ENCODE peak calls at places on chromosomes 16 and 17, in five cellular contexts. L is effector memory CD4-positive, alpha-beta T cell; E is fibroblast of lung; C is upper lobe of right lung; N is neuronal stem cell. F is an unnamed sample.

GRCh38 chr17:45437461-45438283 is 5.0 kb upstream of the ARHGAP27 start:
- DNase-seq in L (no peak), E (no peak), C (no peak), N (no peak), F (no peak)

GRCh38 chr17:40099627-40100418 is 566 bp downstream of the NR1D1 start:
- DNase-seq in L (no peak), E (no peak), C (no peak), N (no peak), F (no peak)

GRCh38 chr16:22694887-22695382 is 119.0 kb upstream of the HS3ST2 start:
- DNase-seq in L (no peak), E (peak; percentile 70), C (no peak), N (no peak), F (peak; percentile 30)

GRCh38 chr17:64130559-64131001 is 636 bp upstream of the ERN1 start:
- DNase-seq in L (peak; percentile 64), E (peak; percentile 59), C (peak; percentile 72), N (no peak), F (peak; percentile 13)

GRCh38 chr16:11198817-11199216 is 57.2 kb downstream of the SOCS1 start:
- DNase-seq in L (no peak), E (no peak), C (no peak), N (no peak), F (no peak)

GRCh38 chr17:81405382-81406005 is 10.2 kb downstream of the BAHCC1 start:
- DNase-seq in L (no peak), E (peak; percentile 79), C (no peak), N (no peak), F (peak; percentile 73)

GRCh38 chr17:74763565-74764387 is 12.4 kb downstream of the NAT9 start:
- DNase-seq in L (no peak), E (no peak), C (no peak), N (peak; percentile 84), F (no peak)

GRCh38 chr17:58272367-58273280 is 8.1 kb downstream of the MPO start:
- DNase-seq in L (no peak), E (no peak), C (no peak), N (no peak), F (no peak)

GRCh38 chr16:57134982-57135381 is 42.6 kb downstream of the CPNE2 start:
- DNase-seq in L (peak; percentile 12), E (no peak), C (no peak), N (no peak), F (no peak)

GRCh38 chr16:4245400-4245799 is 3.5 kb upstream of the SRL start:
- DNase-seq in L (no peak), E (peak; percentile 59), C (no peak), N (no peak), F (no peak)

GRCh38 chr17:5122586-5123342 is 6.9 kb downstream of the USP6 start:
- DNase-seq in L (no peak), E (peak; percentile 2), C (peak; percentile 68), N (peak; percentile 23), F (no peak)

GRCh38 chr17:56320443-56320842 is 167.2 kb downstream of the ANKFN1 start:
- DNase-seq in L (no peak), E (no peak), C (no peak), N (peak; percentile 58), F (no peak)

GRCh38 chr17:64147110-64148016 is 17.4 kb upstream of the ERN1 start:
- DNase-seq in L (no peak), E (peak; percentile 61), C (no peak), N (no peak), F (no peak)

GRCh38 chr16:12546918-12547607 is 256.6 kb downstream of the CPPED1 start:
- DNase-seq in L (no peak), E (no peak), C (no peak), N (no peak), F (no peak)

GRCh38 chr17:61247438-61247837 is 152.2 kb upstream of the TBX2 start:
- DNase-seq in L (no peak), E (peak; percentile 96), C (no peak), N (no peak), F (no peak)

GRCh38 chr17:8072727-8073461 is 14.6 kb downstream of the ALOX12B start:
- DNase-seq in L (no peak), E (no peak), C (no peak), N (no peak), F (no peak)

GRCh38 chr16:61435356-61435755 is 600.9 kb downstream of the CDH8 start:
- DNase-seq in L (no peak), E (no peak), C (no peak), N (no peak), F (no peak)

GRCh38 chr17:67765623-67766022 is 47.9 kb downstream of the NOL11 start:
- DNase-seq in L (no peak), E (no peak), C (no peak), N (no peak), F (no peak)

GRCh38 chr16:66133641-66134402 is 232.7 kb upstream of the CDH5 start:
- DNase-seq in L (no peak), E (peak; percentile 80), C (no peak), N (no peak), F (no peak)

GRCh38 chr17:7213895-7214299 is 5.7 kb downstream of the DLG4 start:
- DNase-seq in L (peak; percentile 71), E (peak; percentile 87), C (no peak), N (peak; percentile 100), F (peak; percentile 56)

GRCh38 chr16:48277158-48277557 is 29.8 kb upstream of the ABCC11 start:
- DNase-seq in L (no peak), E (no peak), C (no peak), N (no peak), F (no peak)

GRCh38 chr16:88453621-88454314 is 688 bp downstream of the ZFPM1 start:
- DNase-seq in L (peak; percentile 47), E (no peak), C (no peak), N (no peak), F (no peak)

GRCh38 chr17:17987901-17988300 is 15.2 kb downstream of the DRC3 start:
- DNase-seq in L (no peak), E (no peak), C (no peak), N (no peak), F (no peak)

GRCh38 chr17:40306395-40306794 is 2.6 kb upstream of the RARA start:
- DNase-seq in L (no peak), E (no peak), C (no peak), N (no peak), F (no peak)

GRCh38 chr16:19418200-19418599 is 517 bp downstream of the TMC5 start:
- DNase-seq in L (no peak), E (no peak), C (no peak), N (no peak), F (no peak)

GRCh38 chr16:30921748-30922419 is 1.5 kb upstream of the FBXL19 start:
- DNase-seq in L (peak; percentile 81), E (peak; percentile 89), C (peak; percentile 92), N (peak; percentile 94), F (peak; percentile 82)

GRCh38 chr16:53714080-53715050 is 10.4 kb downstream of the FTO start:
- DNase-seq in L (no peak), E (peak; percentile 28), C (no peak), N (no peak), F (no peak)

GRCh38 chr16:62408760-62409159 is 372.5 kb upstream of the CDH8 start:
- DNase-seq in L (no peak), E (no peak), C (no peak), N (peak; percentile 5), F (no peak)

GRCh38 chr16:11149011-11149616 is 106.9 kb downstream of the SOCS1 start:
- DNase-seq in L (no peak), E (no peak), C (no peak), N (no peak), F (no peak)

GRCh38 chr17:65051922-65052321 is 4.6 kb downstream of the GNA13 start:
- DNase-seq in L (no peak), E (no peak), C (no peak), N (no peak), F (no peak)

GRCh38 chr17:38868968-38869646 is 751 bp upstream of the LASP1 start:
- DNase-seq in L (peak; percentile 73), E (peak; percentile 91), C (peak; percentile 93), N (peak; percentile 95), F (peak; percentile 63)

GRCh38 chr17:49715221-49715620 is 7.5 kb upstream of the SLC35B1 start:
- DNase-seq in L (no peak), E (no peak), C (no peak), N (no peak), F (no peak)
- H3K4me3 ChIP-seq in L (peak overlapping the region; percentile 15), E (no peak overlapping the region), C (no peak overlapping the region), N (no peak overlapping the region), F (no peak overlapping the region)

DNA sequence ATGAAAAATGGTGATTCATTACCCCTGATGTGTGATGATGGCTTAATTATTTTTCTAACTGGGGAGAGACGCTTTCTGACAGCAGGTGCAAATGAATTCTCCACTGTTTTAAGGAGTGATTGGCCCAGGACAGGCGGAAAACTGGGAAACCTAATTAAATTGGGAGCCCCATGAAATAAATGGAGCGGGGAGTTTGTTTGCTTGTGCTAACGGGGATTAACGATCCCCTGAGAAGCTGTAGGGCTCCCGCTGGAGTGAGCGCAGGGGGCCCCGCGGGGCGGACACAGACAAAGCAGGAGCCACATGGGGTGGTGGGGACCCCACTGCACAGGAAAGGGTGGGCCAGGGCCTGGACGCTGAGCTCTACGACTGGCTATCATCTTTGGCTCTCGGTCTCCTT is 208.6 kb downstream of the RBFOX3 start:
- DNase-seq in L (no peak), E (no peak), C (no peak), N (no peak), F (no peak)
- H3K27me3 ChIP-seq in L (peaks cover 16% of the 10 kb centered on the region), E (peaks cover 10% of the 10 kb centered on the region), C (peaks cover 68% of the 10 kb centered on the region), N (no peaks in the 10 kb centered on the region), F (peaks cover 14% of the 10 kb centered on the region)

GRCh38 chr16:396605-397004 is 394 bp upstream of the NME4 start:
- DNase-seq in L (no peak), E (peak; percentile 42), C (no peak), N (no peak), F (no peak)

GRCh38 chr16:399278-400019 is 2.2 kb upstream of the DECR2 start:
- DNase-seq in L (no peak), E (no peak), C (no peak), N (no peak), F (no peak)

GRCh38 chr16:397135-397661 is at the start of gene NME4:
- DNase-seq in L (no peak), E (no peak), C (peak; percentile 67), N (peak; percentile 42), F (no peak)

GRCh38 chr16:398551-399277 is 1.7 kb downstream of the NME4 start:
- DNase-seq in L (no peak), E (no peak), C (peak; percentile 68), N (no peak), F (no peak)

DNA sequence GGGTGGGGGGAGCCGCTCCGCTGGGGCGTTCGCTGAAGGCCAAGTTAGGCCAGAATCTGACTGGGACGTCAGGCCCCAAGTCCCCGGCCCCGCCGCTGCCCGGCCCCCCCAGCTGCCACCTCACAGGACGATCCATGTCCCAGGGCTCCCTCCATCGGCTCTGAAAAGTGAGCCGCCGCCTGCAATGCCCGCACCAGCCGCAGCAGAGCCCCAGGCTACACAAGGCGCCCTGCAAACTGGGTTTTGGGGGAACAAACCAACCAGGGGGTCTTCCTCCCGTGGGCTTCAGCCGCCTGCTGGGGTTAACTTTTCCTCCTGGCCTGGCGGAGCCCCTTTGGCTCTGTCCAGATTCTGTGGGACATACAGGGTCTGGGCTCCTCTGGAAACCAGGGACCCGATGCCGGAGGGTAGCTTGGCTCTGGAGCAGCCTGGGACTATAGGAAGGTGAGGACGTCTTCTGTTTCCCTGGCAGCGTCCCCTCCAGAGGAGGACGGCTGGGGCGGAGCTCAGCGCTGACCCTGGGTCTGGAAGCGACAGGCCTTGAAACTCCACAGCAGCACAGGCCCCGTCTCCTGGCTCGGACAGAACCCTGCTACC is 835 bp downstream of the NME4 start:
- DNase-seq in L (no peak), E (peak; percentile 73), C (peak; percentile 86), N (peak; percentile 71), F (no peak)
- H3K4me3 ChIP-seq in L (no peak overlapping the region), E (no peak overlapping the region), C (no peak overlapping the region), N (peak overlapping the region; percentile 94), F (peak overlapping the region; percentile 68)

GRCh38 chr17:78130080-78130438 is 512 bp upstream of the TMC8 start:
- DNase-seq in L (no peak), E (no peak), C (no peak), N (no peak), F (no peak)
- H3K27me3 ChIP-seq in L (no peaks in the 10 kb centered on the region), E (peaks cover 28% of the 10 kb centered on the region), C (no peaks in the 10 kb centered on the region), N (peaks cover 6% of the 10 kb centered on the region), F (no peaks in the 10 kb centered on the region)

F was measured in thoracic aorta.